ENCODE peak calls at places on chromosomes 5 and 9, in nine cellular contexts. One of them, this sample, is unnamed.

GRCh38 chr9:131361202-131361833 is 32.6 kb upstream of the PRRC2B start:
- DNase-seq in T-helper 1 cell: no peak
- DNase-seq in stromal cell of bone marrow: no peak
- DNase-seq in endothelial cell: no peak
- DNase-seq in left ventricle myocardium inferior: no peak
- DNase-seq in nucleus accumbens: no peak
- DNase-seq in fibroblast of pulmonary artery: no peak
- DNase-seq in activated naive CD4-positive, alpha-beta T cell treated with anti-CD3 and anti-CD28 coated beads for 36 hours: peak
- DNase-seq in EL: no peak
- DNase-seq in this sample: peak

GRCh38 chr5:142363619-142363963 is 38.8 kb upstream of the SPRY4 start:
- DNase-seq in T-helper 1 cell: no peak
- DNase-seq in stromal cell of bone marrow: no peak
- DNase-seq in endothelial cell: no peak
- DNase-seq in left ventricle myocardium inferior: no peak
- DNase-seq in nucleus accumbens: no peak
- DNase-seq in fibroblast of pulmonary artery: no peak
- DNase-seq in activated naive CD4-positive, alpha-beta T cell treated with anti-CD3 and anti-CD28 coated beads for 36 hours: no peak
- DNase-seq in EL: no peak
- DNase-seq in this sample: no peak

GRCh38 chr9:131734165-131734610 is 5.7 kb downstream of the RAPGEF1 start:
- DNase-seq in T-helper 1 cell: peak
- DNase-seq in stromal cell of bone marrow: no peak
- DNase-seq in endothelial cell: no peak
- DNase-seq in left ventricle myocardium inferior: peak
- DNase-seq in nucleus accumbens: no peak
- DNase-seq in fibroblast of pulmonary artery: peak
- DNase-seq in activated naive CD4-positive, alpha-beta T cell treated with anti-CD3 and anti-CD28 coated beads for 36 hours: peak
- DNase-seq in EL: peak
- DNase-seq in this sample: peak

GRCh38 chr5:134449167-134449566 is 37.5 kb upstream of the CDKN2AIPNL start:
- DNase-seq in T-helper 1 cell: no peak
- DNase-seq in stromal cell of bone marrow: no peak
- DNase-seq in endothelial cell: no peak
- DNase-seq in left ventricle myocardium inferior: no peak
- DNase-seq in nucleus accumbens: no peak
- DNase-seq in fibroblast of pulmonary artery: no peak
- DNase-seq in activated naive CD4-positive, alpha-beta T cell treated with anti-CD3 and anti-CD28 coated beads for 36 hours: no peak
- DNase-seq in EL: no peak
- DNase-seq in this sample: no peak

GRCh38 chr5:159887050-159887449 is 29.2 kb upstream of the ADRA1B start:
- DNase-seq in T-helper 1 cell: no peak
- DNase-seq in stromal cell of bone marrow: no peak
- DNase-seq in endothelial cell: no peak
- DNase-seq in left ventricle myocardium inferior: no peak
- DNase-seq in nucleus accumbens: no peak
- DNase-seq in fibroblast of pulmonary artery: no peak
- DNase-seq in activated naive CD4-positive, alpha-beta T cell treated with anti-CD3 and anti-CD28 coated beads for 36 hours: no peak
- DNase-seq in EL: no peak
- DNase-seq in this sample: no peak

GRCh38 chr5:151141535-151141934 is 16.0 kb downstream of the ANXA6 start:
- DNase-seq in T-helper 1 cell: peak
- DNase-seq in stromal cell of bone marrow: no peak
- DNase-seq in endothelial cell: no peak
- DNase-seq in left ventricle myocardium inferior: peak
- DNase-seq in nucleus accumbens: no peak
- DNase-seq in fibroblast of pulmonary artery: no peak
- DNase-seq in activated naive CD4-positive, alpha-beta T cell treated with anti-CD3 and anti-CD28 coated beads for 36 hours: peak
- DNase-seq in EL: no peak
- DNase-seq in this sample: peak

GRCh38 chr5:132506094-132506692 is 15.6 kb upstream of the IRF1 start:
- DNase-seq in T-helper 1 cell: no peak
- DNase-seq in stromal cell of bone marrow: peak
- DNase-seq in endothelial cell: no peak
- DNase-seq in left ventricle myocardium inferior: no peak
- DNase-seq in nucleus accumbens: no peak
- DNase-seq in fibroblast of pulmonary artery: peak
- DNase-seq in activated naive CD4-positive, alpha-beta T cell treated with anti-CD3 and anti-CD28 coated beads for 36 hours: peak
- DNase-seq in EL: peak
- DNase-seq in this sample: peak

GRCh38 chr9:33921967-33922895 is 105.3 kb downstream of the UBE2R2 start:
- DNase-seq in T-helper 1 cell: no peak
- DNase-seq in stromal cell of bone marrow: no peak
- DNase-seq in endothelial cell: peak
- DNase-seq in left ventricle myocardium inferior: no peak
- DNase-seq in nucleus accumbens: no peak
- DNase-seq in fibroblast of pulmonary artery: peak
- DNase-seq in activated naive CD4-positive, alpha-beta T cell treated with anti-CD3 and anti-CD28 coated beads for 36 hours: peak
- DNase-seq in EL: no peak
- DNase-seq in this sample: peak